ENCODE peak calls at places on chromosome 20, in nine cellular contexts. One of them, this sample, is unnamed.

GRCh38 chr20:47701612-47702011 is 83.7 kb downstream of the SULF2 start:
- DNase-seq in fibroblast of mammary gland: no peak
- DNase-seq in stimulated activated CD8-positive, alpha-beta memory T cell treated with anti-CD3 and anti-CD28 coated beads, Interleukin-7, amount 100 ng/mL, for 4 hours: no peak
- DNase-seq in substantia nigra: no peak
- DNase-seq in heart left ventricle: no peak
- DNase-seq in D341Med: no peak
- DNase-seq in cardiac fibroblast: no peak
- DNase-seq in GM12878: no peak
- DNase-seq in glomerular endothelial cell: no peak
- DNase-seq in this sample: peak

GRCh38 chr20:49518576-49518975 is 36.1 kb upstream of the KCNB1 start:
- DNase-seq in cardiac fibroblast: no peak
- DNase-seq in heart left ventricle: no peak
- DNase-seq in stimulated activated CD8-positive, alpha-beta memory T cell treated with anti-CD3 and anti-CD28 coated beads, Interleukin-7, amount 100 ng/mL, for 4 hours: no peak
- DNase-seq in glomerular endothelial cell: no peak
- DNase-seq in fibroblast of mammary gland: no peak
- DNase-seq in GM12878: no peak
- DNase-seq in D341Med: no peak
- DNase-seq in substantia nigra: no peak
- DNase-seq in this sample: no peak

GRCh38 chr20:38764563-38765355 is 16.5 kb downstream of the ACTR5 start:
- DNase-seq in cardiac fibroblast: peak
- DNase-seq in GM12878: no peak
- DNase-seq in heart left ventricle: no peak
- DNase-seq in D341Med: no peak
- DNase-seq in glomerular endothelial cell: no peak
- DNase-seq in stimulated activated CD8-positive, alpha-beta memory T cell treated with anti-CD3 and anti-CD28 coated beads, Interleukin-7, amount 100 ng/mL, for 4 hours: peak
- DNase-seq in fibroblast of mammary gland: peak
- DNase-seq in substantia nigra: no peak
- DNase-seq in this sample: peak

GRCh38 chr20:40511478-40511877 is 177.6 kb downstream of the MAFB start:
- DNase-seq in cardiac fibroblast: peak
- DNase-seq in stimulated activated CD8-positive, alpha-beta memory T cell treated with anti-CD3 and anti-CD28 coated beads, Interleukin-7, amount 100 ng/mL, for 4 hours: no peak
- DNase-seq in fibroblast of mammary gland: peak
- DNase-seq in substantia nigra: no peak
- DNase-seq in heart left ventricle: no peak
- DNase-seq in glomerular endothelial cell: no peak
- DNase-seq in GM12878: no peak
- DNase-seq in D341Med: no peak
- DNase-seq in this sample: no peak

GRCh38 chr20:48690888-48691287 is 136.9 kb downstream of the PREX1 start:
- DNase-seq in fibroblast of mammary gland: no peak
- DNase-seq in cardiac fibroblast: peak
- DNase-seq in D341Med: no peak
- DNase-seq in stimulated activated CD8-positive, alpha-beta memory T cell treated with anti-CD3 and anti-CD28 coated beads, Interleukin-7, amount 100 ng/mL, for 4 hours: no peak
- DNase-seq in GM12878: no peak
- DNase-seq in substantia nigra: peak
- DNase-seq in heart left ventricle: no peak
- DNase-seq in glomerular endothelial cell: no peak
- DNase-seq in this sample: no peak

GRCh38 chr20:4720121-4720976 is 1.4 kb upstream of the PRND start:
- DNase-seq in glomerular endothelial cell: no peak
- DNase-seq in D341Med: peak
- DNase-seq in heart left ventricle: peak
- DNase-seq in cardiac fibroblast: peak
- DNase-seq in stimulated activated CD8-positive, alpha-beta memory T cell treated with anti-CD3 and anti-CD28 coated beads, Interleukin-7, amount 100 ng/mL, for 4 hours: peak
- DNase-seq in fibroblast of mammary gland: peak
- DNase-seq in GM12878: peak
- DNase-seq in substantia nigra: peak
- DNase-seq in this sample: peak

GRCh38 chr20:38291961-38292360 is 12.0 kb upstream of the BPI start:
- DNase-seq in GM12878: no peak
- DNase-seq in stimulated activated CD8-positive, alpha-beta memory T cell treated with anti-CD3 and anti-CD28 coated beads, Interleukin-7, amount 100 ng/mL, for 4 hours: no peak
- DNase-seq in cardiac fibroblast: no peak
- DNase-seq in fibroblast of mammary gland: no peak
- DNase-seq in substantia nigra: no peak
- DNase-seq in heart left ventricle: no peak
- DNase-seq in glomerular endothelial cell: no peak
- DNase-seq in D341Med: no peak
- DNase-seq in this sample: no peak

GRCh38 chr20:33922224-33922623 is 71.5 kb upstream of the RALY start:
- DNase-seq in cardiac fibroblast: no peak
- DNase-seq in stimulated activated CD8-positive, alpha-beta memory T cell treated with anti-CD3 and anti-CD28 coated beads, Interleukin-7, amount 100 ng/mL, for 4 hours: no peak
- DNase-seq in GM12878: no peak
- DNase-seq in substantia nigra: no peak
- DNase-seq in heart left ventricle: no peak
- DNase-seq in fibroblast of mammary gland: no peak
- DNase-seq in glomerular endothelial cell: no peak
- DNase-seq in D341Med: no peak
- DNase-seq in this sample: no peak

This sample was measured in SJSA1.